ENCODE peak calls at places on chromosome 12, in four cellular contexts. N is cardiac fibroblast, X is skeletal muscle cell, U is GOT3. Z is an unnamed sample.

GRCh38 chr12:122226366-122227222 is 742 bp upstream of the DIABLO start:
- DNase-seq in N (no peak), X (no peak), U (no peak), Z (no peak)

GRCh38 chr12:69435644-69436043 is 34.5 kb upstream of the FRS2 start:
- DNase-seq in N (peak; percentile 29), X (no peak), U (no peak), Z (no peak)

GRCh38 chr12:27814851-27815591 is 35.0 kb upstream of the MANSC4 start:
- DNase-seq in N (peak; percentile 28), X (peak; percentile 3), U (no peak), Z (no peak)

GRCh38 chr12:50986961-50987737 is 34.8 kb downstream of the HIGD1C start:
- DNase-seq in N (peak; percentile 73), X (peak; percentile 23), U (peak; percentile 52), Z (peak; percentile 32)

GRCh38 chr12:109795023-109795422 is 38.2 kb downstream of the TRPV4 start:
- DNase-seq in N (peak; percentile 86), X (no peak), U (no peak), Z (no peak)

GRCh38 chr12:30822385-30823139 is 67.8 kb upstream of the CAPRIN2 start:
- DNase-seq in N (peak; percentile 63), X (no peak), U (no peak), Z (no peak)

GRCh38 chr12:50317198-50317597 is 33.9 kb upstream of the LIMA1 start:
- DNase-seq in N (peak; percentile 20), X (no peak), U (no peak), Z (no peak)

GRCh38 chr12:49622501-49623141 is 740 bp upstream of the PRPF40B start:
- DNase-seq in N (peak; percentile 22), X (no peak), U (peak; percentile 59), Z (no peak)

GRCh38 chr12:131818821-131819585 is 9.2 kb upstream of the MMP17 start:
- DNase-seq in N (no peak), X (no peak), U (no peak), Z (no peak)